ENCODE peak calls at places on chromosomes 11 and 22, in four cellular contexts. T is stimulated activated CD4-positive, alpha-beta T cell treated with anti-CD3 and anti-CD28 coated beads, Interleukin-4, amount 100 ng/mL, for 4 hours; W is DMS53; C is neural crest cell. Q is an unnamed sample.
A peak's percentile ranks its signal among the peaks of the same experiment; 100 is the strongest.

GRCh38 chr11:112174789-112175595 is at the start of gene BCO2:
- DNase-seq in C (peak; percentile 66), T (peak; percentile 14), W (peak; percentile 88), Q (peak; percentile 48)

GRCh38 chr22:26888887-26889286 is 231.5 kb downstream of the MIAT start:
- DNase-seq in T (no peak), W (no peak), C (no peak), Q (no peak)

GRCh38 chr22:30717331-30717921 is 22.8 kb downstream of the OSBP2 start:
- DNase-seq in C (no peak), T (no peak), W (no peak), Q (no peak)

GRCh38 chr22:22787805-22788459 is 99.7 kb upstream of the IGLL5 start:
- DNase-seq in T (peak; percentile 61), W (peak; percentile 61), C (peak; percentile 63), Q (peak; percentile 69)

GRCh38 chr11:108199446-108200321 is 22.8 kb downstream of the NPAT start:
- DNase-seq in T (peak; percentile 59), C (no peak), W (no peak), Q (peak; percentile 59)

GRCh38 chr11:111047376-111047775 is 198.1 kb upstream of the POU2AF2 start:
- DNase-seq in C (peak; percentile 11), W (no peak), T (no peak), Q (no peak)

GRCh38 chr11:118156531-118157185 is 4.0 kb upstream of the SCN4B start:
- DNase-seq in W (peak; percentile 51), T (no peak), C (no peak), Q (no peak)

GRCh38 chr11:15800121-15800800 is 556.1 kb downstream of the SOX6 start:
- DNase-seq in T (no peak), C (no peak), W (no peak), Q (no peak)

GRCh38 chr11:2721163-2721935 is 21.6 kb upstream of the KCNQ1OT1 start:
- DNase-seq in W (no peak), C (peak; percentile 34), T (no peak), Q (no peak)

GRCh38 chr11:48307760-48308386 is 1.9 kb downstream of the OR4S1 start:
- DNase-seq in C (peak; percentile 48), W (peak; percentile 75), T (peak; percentile 56), Q (peak; percentile 68)

GRCh38 chr11:77113382-77114088 is 10.9 kb downstream of the OMP start:
- DNase-seq in W (peak; percentile 76), T (no peak), C (peak; percentile 29), Q (no peak)

GRCh38 chr22:45164217-45165123 is 745 bp downstream of the NUP50 start:
- DNase-seq in C (peak; percentile 3), T (peak; percentile 40), W (peak; percentile 57), Q (peak; percentile 50)

GRCh38 chr22:38843201-38843715 is 570 bp downstream of the NPTXR start:
- DNase-seq in C (peak; percentile 53), W (peak; percentile 81), T (peak; percentile 55), Q (peak; percentile 53)